ENCODE peak calls at places on chromosome 20, in six cellular contexts. U is neural progenitor cell, M is suprapubic skin, X is brain microvascular endothelial cell, T is lower lobe of right lung, I is progenitor cell of endocrine pancreas. B is an unnamed sample.

GRCh38 chr20:62097881-62098407 is 24.3 kb upstream of the LSM14B start:
- DNase-seq in U (no peak), X (no peak), I (no peak), M (no peak), T (no peak), B (no peak)

GRCh38 chr20:1346322-1346969 is 17.5 kb upstream of the SDCBP2 start:
- DNase-seq in T (no peak), I (no peak), X (no peak), U (no peak), M (no peak), B (no peak)

GRCh38 chr20:51930775-51931174 is 128.5 kb upstream of the SALL4 start:
- DNase-seq in M (no peak), I (no peak), T (no peak), X (peak; percentile 88), U (no peak), B (no peak)

GRCh38 chr20:2353231-2353630 is 27.5 kb upstream of the TGM6 start:
- DNase-seq in T (no peak), I (no peak), X (no peak), M (no peak), U (peak; percentile 0), B (no peak)

GRCh38 chr20:54642733-54643667 is 167.6 kb downstream of the DOK5 start:
- DNase-seq in M (no peak), I (no peak), U (no peak), X (no peak), T (no peak), B (no peak)

GRCh38 chr20:38764563-38765355 is 16.5 kb downstream of the ACTR5 start:
- DNase-seq in M (no peak), X (peak; percentile 85), U (no peak), T (no peak), I (no peak), B (no peak)

GRCh38 chr20:1308067-1308701 is 20.8 kb downstream of the SDCBP2 start:
- DNase-seq in I (no peak), M (no peak), T (no peak), X (no peak), U (no peak), B (no peak)

GRCh38 chr20:1499528-1500420 is 8.6 kb upstream of the SIRPB2 start:
- DNase-seq in I (no peak), T (no peak), M (no peak), U (no peak), X (no peak), B (no peak)

GRCh38 chr20:24095753-24096152 is 107.2 kb upstream of the GGTLC1 start:
- DNase-seq in U (no peak), X (no peak), T (no peak), I (no peak), M (no peak), B (no peak)

GRCh38 chr20:45822863-45823262 is 4.2 kb downstream of the TNNC2 start:
- DNase-seq in T (no peak), M (no peak), X (no peak), U (no peak), I (no peak), B (no peak)

GRCh38 chr20:38473353-38473795 is 731 bp downstream of the RALGAPB start:
- DNase-seq in I (no peak), X (no peak), U (peak; percentile 11), M (no peak), T (no peak), B (no peak)

GRCh38 chr20:37336369-37337207 is 9.4 kb upstream of the SRC start:
- DNase-seq in T (peak; percentile 82), X (no peak), U (peak; percentile 67), M (no peak), I (no peak), B (peak; percentile 50)

GRCh38 chr20:1827974-1828785 is 67.0 kb upstream of the SIRPA start:
- DNase-seq in T (no peak), I (no peak), X (no peak), M (no peak), U (peak; percentile 57), B (no peak)

GRCh38 chr20:41031243-41031619 is 2.6 kb downstream of the TOP1 start:
- DNase-seq in U (no peak), I (no peak), T (no peak), M (no peak), X (no peak), B (no peak)

GRCh38 chr20:41029150-41029872 is 689 bp downstream of the TOP1 start:
- DNase-seq in U (peak; percentile 53), T (peak; percentile 56), X (no peak), M (no peak), I (no peak), B (peak; percentile 50)

GRCh38 chr20:41030536-41031242 is 2.1 kb downstream of the TOP1 start:
- DNase-seq in M (no peak), X (no peak), U (no peak), I (no peak), T (no peak), B (no peak)

GRCh38 chr20:41034239-41034638 is 5.6 kb downstream of the TOP1 start:
- DNase-seq in X (no peak), M (no peak), U (no peak), I (no peak), T (no peak), B (no peak)

DNA sequence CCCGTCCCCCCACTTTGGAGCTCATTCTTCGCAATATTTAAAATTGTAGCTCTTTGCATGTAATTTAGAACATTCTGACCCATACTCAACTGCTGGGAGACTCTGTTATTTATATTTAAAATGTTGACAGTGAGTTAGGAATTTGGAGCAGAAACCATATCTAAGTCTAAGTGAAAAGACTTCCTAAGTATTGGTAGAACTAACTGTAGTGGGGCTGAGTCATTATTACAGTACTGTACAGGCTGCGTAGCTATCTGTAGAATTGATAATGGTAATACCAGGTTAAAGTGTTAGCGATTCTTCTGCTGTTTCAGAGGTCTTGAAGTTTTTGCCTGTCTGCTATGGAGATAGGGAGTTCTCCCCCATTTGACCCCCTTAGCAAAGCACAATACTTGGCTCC is 3.6 kb downstream of the TOP1 start:
- DNase-seq in T (no peak), X (no peak), U (no peak), I (no peak), M (no peak), B (no peak)
- TF ChIP-seq CTCF in T (no peak), X (no peak), U (no peak), I (no peak), M (no peak), B (no peak)

GRCh38 chr20:8953300-8953699 is 115.6 kb upstream of the PLCB4 start:
- DNase-seq in I (no peak), M (no peak), X (no peak), T (no peak), U (no peak), B (no peak)
- TF ChIP-seq CTCF in I (no peak), M (no peak), X (peak; percentile 33), T (no peak), U (peak; percentile 14), B (no peak)

DNA sequence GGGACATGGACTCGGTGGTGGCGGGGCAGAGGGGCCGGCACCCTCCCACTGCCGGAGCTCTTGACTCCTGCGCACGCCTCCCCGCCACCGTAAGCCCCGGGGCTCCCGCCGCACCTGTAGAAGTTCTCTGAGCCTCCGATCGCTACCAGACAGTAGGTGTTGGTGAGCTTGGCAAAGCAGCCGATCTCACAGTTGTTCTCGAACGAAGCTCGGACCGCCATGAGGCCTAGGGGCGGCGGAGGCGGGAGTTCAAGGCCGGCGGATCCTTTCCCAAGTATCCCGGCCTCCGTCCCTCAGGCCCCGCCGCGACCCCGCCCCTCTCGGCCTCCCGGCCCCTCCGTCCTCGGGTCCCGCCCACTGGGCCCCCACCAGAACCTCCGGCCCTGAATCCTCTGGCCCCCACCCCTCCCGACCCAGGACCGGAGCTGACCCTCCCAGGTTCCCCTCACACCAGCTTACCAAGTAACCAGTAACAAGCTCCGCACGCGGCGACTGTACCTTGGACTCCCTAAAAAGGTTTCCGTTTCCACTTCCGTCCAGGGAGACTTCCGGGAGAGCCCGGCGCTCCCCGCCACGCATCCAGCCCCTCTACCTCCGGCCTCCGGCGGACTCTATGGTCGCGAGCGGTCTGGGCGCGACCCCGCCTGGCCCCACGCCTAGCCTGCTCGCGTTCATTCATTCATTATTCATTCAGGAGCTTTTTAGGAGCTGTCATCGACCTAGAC is at the start of gene EIF6:
- DNase-seq in T (peak; percentile 89), X (peak; percentile 81), I (peak; percentile 75), M (peak; percentile 91), U (peak; percentile 94), B (peak; percentile 72)
- TF ChIP-seq CTCF in T (no peak), X (no peak), I (no peak), M (no peak), U (no peak), B (no peak)

GRCh38 chr20:214383-214782 is 12.7 kb upstream of the DEFB129 start:
- DNase-seq in U (no peak), M (no peak), I (no peak), X (no peak), T (no peak), B (no peak)

GRCh38 chr20:221258-221830 is 5.7 kb upstream of the DEFB129 start:
- DNase-seq in T (no peak), U (no peak), I (no peak), X (no peak), M (no peak), B (no peak)

GRCh38 chr20:215796-216195 is 11.3 kb upstream of the DEFB129 start:
- DNase-seq in T (no peak), M (no peak), U (no peak), X (no peak), I (no peak), B (no peak)

GRCh38 chr20:217266-217665 is 9.8 kb upstream of the DEFB129 start:
- DNase-seq in I (no peak), M (no peak), U (no peak), X (no peak), T (no peak), B (no peak)

GRCh38 chr20:219290-220115 is 7.6 kb upstream of the DEFB129 start:
- DNase-seq in U (peak; percentile 74), I (no peak), T (no peak), X (peak; percentile 12), M (no peak), B (no peak)
- TF ChIP-seq CTCF in U (peak; percentile 60), I (peak; percentile 56), T (no peak), X (peak; percentile 43), M (no peak), B (no peak)

DNA sequence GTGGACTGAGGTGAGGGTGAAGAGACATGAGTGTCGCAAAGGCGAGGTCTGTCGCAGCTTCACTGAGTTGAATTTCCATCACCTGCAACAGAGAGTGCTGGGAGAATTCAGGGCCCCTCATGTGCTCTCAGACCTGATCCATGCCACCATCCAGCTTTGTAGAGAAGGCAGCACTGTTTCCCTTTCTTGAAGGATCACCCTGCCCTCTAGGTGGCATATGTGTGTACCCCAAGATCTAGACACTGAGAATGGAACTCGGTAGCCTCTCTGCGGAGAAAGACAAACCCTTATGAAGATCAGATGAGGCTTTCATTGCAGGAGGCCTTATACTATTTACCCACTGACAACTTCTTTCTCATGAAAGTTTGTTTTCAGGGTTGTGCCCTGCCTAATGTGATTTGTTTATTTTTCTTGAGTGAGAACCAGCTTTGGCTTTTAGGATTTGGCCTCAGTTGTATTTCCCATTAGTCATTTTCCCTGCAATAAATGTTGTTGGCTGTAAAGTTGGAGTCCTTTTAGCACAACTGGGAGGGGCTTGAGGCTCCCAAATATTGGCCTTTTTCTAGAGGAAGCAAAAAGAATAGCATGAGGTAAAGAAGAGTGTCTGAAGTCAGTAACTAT is 811.3 kb downstream of the DHX35 start:
- DNase-seq in U (no peak), X (no peak), I (no peak), T (no peak), M (no peak), B (no peak)
- TF ChIP-seq CTCF in U (no peak), X (no peak), I (no peak), T (no peak), M (no peak), B (no peak)